ENCODE peak calls at places on chromosomes 2 and 18, in seven cellular contexts. Y is esophagus squamous epithelium, I is tibial artery, T is heart left ventricle, U is uterus, Q is heart right ventricle, D is neural progenitor cell. H is an unnamed sample. For H3K36me3 and H3K4me1, the result is how much of the 10 kb centered on the place peaks cover.

GRCh38 chr2:184602734-184603133 is 4.4 kb downstream of the ZNF804A start:
- DNase-seq in Q (no peak), D (no peak), T (no peak), I (no peak), U (no peak), Y (no peak), H (no peak)

GRCh38 chr18:79845164-79845563 is 47.4 kb downstream of the KCNG2 start:
- DNase-seq in Q (no peak), Y (no peak), I (peak), D (no peak), U (no peak), T (no peak), H (no peak)

GRCh38 chr2:120934891-120935338 is 199.2 kb downstream of the GLI2 start:
- DNase-seq in D (no peak), T (peak), I (no peak), U (peak), Y (no peak), Q (no peak), H (peak)

GRCh38 chr2:37892436-37893114 is 32.5 kb upstream of the RMDN2 start:
- DNase-seq in Q (no peak), D (no peak), T (no peak), Y (no peak), U (no peak), I (no peak), H (no peak)

GRCh38 chr2:106104332-106105062 is 89.6 kb downstream of the UXS1 start:
- DNase-seq in I (no peak), Q (no peak), T (no peak), U (peak), D (peak), Y (no peak), H (no peak)

GRCh38 chr2:38505779-38506178 is 96.9 kb downstream of the HNRNPLL start:
- DNase-seq in I (peak), Q (no peak), Y (no peak), D (no peak), U (peak), T (peak), H (peak)

GRCh38 chr2:163734401-163734800 is 1.4 kb downstream of the FIGN start:
- DNase-seq in I (no peak), U (no peak), D (no peak), Q (no peak), Y (no peak), T (no peak), H (no peak)

GRCh38 chr2:19426941-19427340 is 68.5 kb upstream of the OSR1 start:
- DNase-seq in D (no peak), Q (no peak), Y (no peak), T (no peak), I (no peak), U (no peak), H (no peak)

GRCh38 chr18:29147944-29148343 is 971.0 kb upstream of the CDH2 start:
- DNase-seq in I (no peak), Q (no peak), Y (no peak), U (no peak), T (no peak), D (peak), H (no peak)

GRCh38 chr2:171598713-171599319 is 76.5 kb downstream of the CYBRD1 start:
- DNase-seq in T (no peak), Q (no peak), D (peak), Y (no peak), U (peak), I (no peak), H (no peak)

GRCh38 chr2:57882895-57883515 is 163.6 kb upstream of the VRK2 start:
- DNase-seq in T (no peak), D (no peak), U (no peak), Y (no peak), I (no peak), Q (no peak), H (no peak)

GRCh38 chr2:129396980-129397599 is 582.4 kb upstream of the RAB6C start:
- DNase-seq in Y (no peak), T (peak), U (no peak), D (peak), I (no peak), Q (no peak), H (no peak)

GRCh38 chr2:70083344-70084156 is 3.7 kb upstream of the PCBP1 start:
- DNase-seq in U (no peak), D (no peak), T (no peak), Y (no peak), I (peak), Q (no peak), H (no peak)

GRCh38 chr2:43276517-43276931 is 50.1 kb upstream of the ZFP36L2 start:
- DNase-seq in D (no peak), Y (no peak), U (no peak), I (peak), T (no peak), Q (no peak), H (no peak)

GRCh38 chr18:9469700-9470099 is 5.6 kb upstream of the RALBP1 start:
- DNase-seq in Y (no peak), T (no peak), U (no peak), Q (no peak), D (no peak), I (no peak), H (no peak)

GRCh38 chr2:10266133-10266620 is 36.5 kb upstream of the HPCAL1 start:
- DNase-seq in Q (no peak), T (no peak), Y (no peak), D (no peak), I (peak), U (no peak), H (no peak)

GRCh38 chr2:41004700-41005099 is 552.8 kb upstream of the SLC8A1 start:
- DNase-seq in I (no peak), Q (no peak), T (no peak), Y (no peak), D (no peak), U (no peak), H (no peak)

GRCh38 chr18:57353940-57354461 is 1.6 kb downstream of the ST8SIA3 start:
- DNase-seq in Q (peak), U (no peak), Y (no peak), D (peak), I (no peak), T (no peak), H (no peak)

GRCh38 chr2:87996570-87996969 is 19.8 kb downstream of the RNU2-63P start:
- DNase-seq in T (no peak), I (no peak), Q (no peak), U (no peak), D (no peak), Y (no peak), H (no peak)

DNA sequence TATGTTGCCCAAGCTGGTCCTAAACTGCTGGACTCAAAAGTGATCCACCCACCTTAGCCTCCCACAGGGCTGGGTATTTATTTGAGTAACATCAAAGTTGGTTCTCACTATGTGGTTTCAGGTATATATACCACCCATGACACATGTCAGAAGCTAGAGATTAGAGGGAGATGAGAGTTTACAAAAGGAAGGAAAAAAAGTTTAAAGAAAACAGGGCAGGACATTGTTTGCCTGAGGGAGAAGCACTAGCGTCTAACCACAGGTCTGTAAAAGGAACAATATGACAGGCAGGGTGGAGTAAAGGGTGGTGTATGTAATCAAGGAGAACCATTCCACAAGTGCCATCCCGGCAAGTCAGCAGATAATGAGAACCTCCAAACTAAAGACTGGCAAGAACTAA is 8.5 kb downstream of the CEP76 start:
- DNase-seq in Q (no peak), Y (no peak), T (no peak), I (no peak), U (no peak), D (no peak), H (no peak)
- H3K36me3 ChIP-seq in Q (half or more), Y (under half), T (under half), I (under half), U (under half), D (under half), H (under half)

DNA sequence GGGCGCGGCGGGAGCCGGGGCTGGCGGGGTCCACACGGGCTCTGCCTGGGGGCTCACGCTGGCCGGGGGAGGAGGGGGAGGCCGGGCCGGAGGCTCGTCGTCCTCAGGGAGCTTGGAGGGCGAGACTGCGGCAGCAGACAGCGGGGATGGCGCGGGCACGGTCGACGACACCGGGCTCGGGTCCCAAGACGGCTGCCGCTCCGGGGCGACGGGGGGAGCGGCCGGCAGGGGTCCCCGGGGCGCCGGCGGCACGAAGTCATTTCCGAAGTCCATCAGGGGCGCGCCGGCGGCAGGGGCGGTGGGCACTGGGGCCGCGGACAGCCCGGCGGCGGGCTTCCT is 488 bp downstream of the RTN4 start:
- DNase-seq in Q (no peak), U (no peak), D (no peak), T (no peak), Y (no peak), I (no peak), H (no peak)
- H3K4me1 ChIP-seq in Q (under half), U (under half), D (under half), T (half or more), Y (under half), I (under half), H (under half)

GRCh38 chr2:144162652-144163051 is 357.3 kb downstream of the ZEB2 start:
- DNase-seq in U (no peak), I (no peak), D (peak), Y (no peak), Q (no peak), T (no peak), H (no peak)
- TF ChIP-seq CTCF in U (no peak), I (no peak), D (peak), Y (peak), Q (peak), T (peak), H (peak)

DNA sequence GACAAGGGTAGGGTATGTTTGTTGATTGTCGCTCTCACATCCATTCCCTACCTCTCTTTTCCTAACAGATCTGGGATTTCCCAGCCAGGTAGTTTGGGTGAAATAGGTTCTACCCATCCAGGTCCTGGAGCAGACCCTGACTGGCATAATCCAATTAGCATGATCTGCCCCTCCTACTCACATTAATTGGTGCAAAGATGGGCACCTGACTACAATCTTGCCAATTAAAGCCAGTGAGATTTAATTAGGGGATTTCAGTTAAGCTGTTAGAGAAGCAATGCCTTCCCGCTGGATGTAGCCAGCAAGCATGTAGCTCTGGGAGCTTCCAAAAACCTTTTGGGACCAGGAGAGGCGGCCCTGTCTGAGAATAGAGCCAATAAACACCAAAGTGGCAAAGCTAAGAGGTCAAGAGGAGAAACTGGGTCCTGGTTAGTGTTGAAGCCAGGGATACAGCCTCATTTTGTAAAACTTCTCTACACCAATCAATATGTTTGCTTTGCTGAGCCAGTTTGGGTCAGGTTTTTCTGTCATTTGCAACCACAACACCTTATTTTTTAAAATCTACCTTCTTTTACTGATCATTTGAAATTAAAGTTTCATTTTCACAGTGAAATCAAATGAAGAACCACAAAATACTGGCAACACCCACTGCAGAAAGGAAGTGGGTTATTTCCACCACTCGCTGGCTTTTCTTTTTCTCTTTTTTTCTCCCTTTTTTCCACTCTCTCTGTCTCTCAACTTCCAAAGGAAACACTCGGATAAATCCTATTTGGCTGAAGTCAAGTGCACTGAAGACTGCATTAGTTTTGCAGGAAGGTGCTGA is 3.2 kb upstream of the TTC39C start:
- DNase-seq in Y (no peak), Q (no peak), T (no peak), U (no peak), I (no peak), D (peak), H (no peak)
- H3K36me3 ChIP-seq in Y (under half), Q (under half), T (under half), U (under half), I (under half), D (under half), H (under half)

DNA sequence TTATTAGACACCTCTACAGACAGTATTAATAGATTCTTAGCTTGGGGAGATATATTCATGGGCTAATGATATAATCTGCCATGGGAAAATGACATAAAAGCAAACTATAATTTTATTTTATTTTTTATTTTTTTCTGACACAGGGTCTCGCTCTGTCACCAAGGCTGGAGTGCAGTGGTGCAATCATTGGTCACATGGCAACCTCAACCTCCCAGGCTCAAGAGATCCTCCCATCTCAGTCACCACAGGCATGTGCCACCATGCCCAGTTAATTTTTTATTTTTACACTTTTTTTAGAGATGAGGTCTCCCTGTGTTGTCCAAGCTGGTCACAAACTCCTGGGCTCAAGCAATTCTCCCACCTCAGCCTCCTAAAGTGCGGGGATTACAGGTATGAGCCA is 39.3 kb downstream of the RTN4 start:
- DNase-seq in Q (no peak), I (peak), D (no peak), Y (no peak), T (no peak), U (no peak), H (no peak)
- H3K4me1 ChIP-seq in Q (half or more), I (half or more), D (under half), Y (half or more), T (half or more), U (under half), H (half or more)

GRCh38 chr2:30500699-30501098 is 53.7 kb downstream of the LCLAT1 start:
- DNase-seq in Y (no peak), I (no peak), T (no peak), Q (no peak), D (no peak), U (no peak), H (no peak)

GRCh38 chr2:30502310-30502709 is 55.3 kb downstream of the LCLAT1 start:
- DNase-seq in Y (no peak), D (no peak), I (no peak), T (no peak), U (no peak), Q (no peak), H (no peak)

GRCh38 chr2:30503007-30503691 is 56.1 kb downstream of the LCLAT1 start:
- DNase-seq in D (no peak), U (no peak), Y (no peak), Q (no peak), I (no peak), T (no peak), H (no peak)

GRCh38 chr2:30505500-30506180 is 58.6 kb downstream of the LCLAT1 start:
- DNase-seq in I (no peak), U (no peak), Y (no peak), D (no peak), T (no peak), Q (no peak), H (no peak)

DNA sequence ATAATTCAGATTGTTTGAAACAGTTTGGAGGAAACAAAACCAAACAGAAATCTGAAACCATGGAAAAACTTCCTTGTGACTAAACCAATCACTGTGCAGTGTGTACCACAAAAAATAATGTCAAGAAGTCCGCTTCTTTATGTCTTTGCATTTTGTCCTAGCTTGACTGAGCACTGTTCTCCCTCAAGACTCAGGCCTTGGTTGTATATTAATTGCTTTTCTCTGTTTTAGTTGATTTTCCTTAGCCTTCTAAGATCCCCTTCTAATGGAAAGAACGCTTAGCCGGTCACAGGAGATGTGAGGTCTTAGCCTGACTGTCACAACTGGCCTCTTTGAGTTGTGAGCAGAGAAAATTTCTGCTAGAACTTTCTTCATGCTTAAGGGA is 56.6 kb downstream of the LCLAT1 start:
- DNase-seq in Y (no peak), Q (no peak), U (no peak), T (no peak), I (no peak), D (no peak), H (no peak)
- TF ChIP-seq CTCF in Y (no peak), Q (no peak), U (no peak), T (no peak), I (no peak), D (no peak), H (no peak)

GRCh38 chr2:143514413-143514812 is 385.2 kb downstream of the ARHGAP15 start:
- DNase-seq in I (no peak), U (no peak), T (no peak), Q (no peak), Y (no peak), D (no peak), H (no peak)
- H3K36me3 ChIP-seq in I (under half), U (under half), T (under half), Q (under half), Y (under half), D (under half), H (under half)